ENCODE peak calls at places on chromosomes 1 and 21, in ten cellular contexts. A is stomach, O is HepG2, N is right lobe of liver, Y is HCT116, L is thyroid gland, F is tibial nerve, M is heart left ventricle, X is transverse colon, Z is endothelial cell of umbilical vein. Q is an unnamed sample.

GRCh38 chr1:72178266-72178665 is 104.1 kb downstream of the NEGR1 start:
- DNase-seq in O (no peak), Y (no peak), F (no peak), L (no peak), Z (no peak), X (no peak), A (no peak), M (no peak), N (no peak), Q (no peak)

GRCh38 chr1:209030454-209031167 is 552.9 kb upstream of the CAMK1G start:
- DNase-seq in O (no peak), N (no peak), Y (no peak), L (peak; percentile 58), F (no peak), X (peak; percentile 66), A (no peak), Z (no peak), M (no peak), Q (peak; percentile 83)

GRCh38 chr1:103513720-103514119 is 11.8 kb upstream of the RNPC3 start:
- DNase-seq in A (no peak), M (no peak), F (no peak), X (no peak), O (no peak), N (no peak), Z (no peak), L (no peak), Y (no peak), Q (no peak)

GRCh38 chr1:33641099-33641830 is 168.8 kb downstream of the ZSCAN20 start:
- DNase-seq in O (peak; percentile 13), A (no peak), Z (no peak), X (no peak), M (no peak), Y (peak; percentile 32), F (no peak), L (no peak), N (no peak), Q (peak; percentile 19)

GRCh38 chr1:11925938-11926292 is 312 bp downstream of the KIAA2013 start:
- DNase-seq in F (no peak), Z (no peak), O (no peak), L (no peak), N (peak; percentile 47), Y (no peak), A (no peak), X (no peak), M (no peak), Q (no peak)

GRCh38 chr1:70685300-70686286 is 274.5 kb downstream of the CTH start:
- DNase-seq in A (peak; percentile 69), M (peak; percentile 41), L (peak; percentile 47), X (peak; percentile 51), Y (peak; percentile 41), F (peak; percentile 16), N (peak; percentile 55), Z (peak; percentile 64), O (peak; percentile 68), Q (peak; percentile 81)

GRCh38 chr1:2941907-2942306 is 79.4 kb upstream of the ACTRT2 start:
- DNase-seq in O (no peak), A (no peak), M (no peak), N (peak; percentile 8), X (no peak), Z (no peak), Y (no peak), F (no peak), L (no peak), Q (no peak)

GRCh38 chr1:152907686-152908601 is at the start of gene IVL:
- DNase-seq in Z (no peak), L (no peak), F (no peak), N (no peak), A (no peak), M (no peak), Y (peak; percentile 8), X (no peak), O (no peak), Q (no peak)

GRCh38 chr1:147292012-147292411 is 49.5 kb downstream of the CHD1L start:
- DNase-seq in Y (no peak), X (no peak), A (no peak), F (no peak), Z (no peak), O (no peak), L (no peak), M (no peak), N (no peak), Q (no peak)

GRCh38 chr1:247358920-247359319 is 27.3 kb upstream of the ZNF496 start:
- DNase-seq in N (no peak), M (no peak), X (peak; percentile 15), Z (no peak), F (no peak), O (no peak), A (no peak), Y (no peak), L (no peak), Q (peak; percentile 60)

GRCh38 chr1:247357781-247358211 is 26.1 kb upstream of the ZNF496 start:
- DNase-seq in Y (no peak), M (no peak), O (no peak), N (no peak), F (no peak), Z (no peak), A (no peak), L (peak; percentile 91), X (no peak), Q (no peak)

GRCh38 chr1:247360116-247360898 is 28.6 kb upstream of the ZNF496 start:
- DNase-seq in M (no peak), F (no peak), Y (no peak), Z (no peak), A (no peak), O (no peak), X (no peak), N (no peak), L (no peak), Q (no peak)

GRCh38 chr1:247362074-247362597 is 30.5 kb upstream of the ZNF496 start:
- DNase-seq in A (no peak), N (no peak), Y (no peak), F (no peak), M (no peak), O (no peak), L (no peak), X (no peak), Z (no peak), Q (no peak)

DNA sequence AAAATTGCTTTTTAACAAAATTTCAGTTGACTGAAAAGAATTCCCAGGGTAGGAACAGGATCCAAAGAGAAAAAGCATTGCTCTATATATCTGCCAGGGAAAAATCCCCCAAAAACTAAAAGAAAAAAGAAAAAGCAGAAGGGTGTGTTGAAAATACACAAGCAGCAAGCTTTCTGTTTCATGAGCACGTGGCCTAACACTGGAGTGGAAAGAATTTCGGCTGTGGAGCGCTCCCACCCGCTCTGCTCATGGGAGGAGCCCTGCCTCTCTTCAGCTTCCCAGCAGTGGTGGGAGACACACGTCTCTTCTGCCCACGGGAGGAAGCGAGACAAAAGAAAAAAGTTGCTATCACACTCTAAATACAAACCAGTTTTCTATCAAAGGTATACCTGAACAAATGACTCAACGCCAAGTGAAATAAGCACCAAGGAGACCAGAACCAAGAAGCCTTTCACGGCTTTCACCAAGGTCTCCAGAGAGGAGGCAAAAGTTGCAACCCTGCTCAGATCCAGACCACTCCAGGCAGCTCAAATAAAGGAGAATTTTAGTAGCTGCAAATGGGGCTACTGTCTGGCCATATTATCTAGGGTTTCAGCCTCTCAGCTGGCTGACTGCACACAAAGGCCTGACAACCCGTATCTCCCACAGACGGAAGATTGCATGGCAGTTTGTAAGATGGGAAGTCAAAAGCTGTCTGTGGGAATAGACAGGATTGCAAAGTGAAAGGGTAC is 29.5 kb upstream of the ZNF496 start:
- DNase-seq in Y (no peak), N (peak; percentile 31), M (peak; percentile 71), A (no peak), X (peak; percentile 22), L (peak; percentile 69), F (peak; percentile 41), Z (no peak), O (no peak), Q (no peak)
- H3K27ac ChIP-seq in Y (no peak overlapping the region), N (no peak overlapping the region), M (peak overlapping the region; percentile 73), A (no peak overlapping the region), X (peak overlapping the region; percentile 45), L (peak overlapping the region; percentile 54), F (peak overlapping the region; percentile 87), Z (no peak overlapping the region), O (no peak overlapping the region), Q (no peak overlapping the region)

DNA sequence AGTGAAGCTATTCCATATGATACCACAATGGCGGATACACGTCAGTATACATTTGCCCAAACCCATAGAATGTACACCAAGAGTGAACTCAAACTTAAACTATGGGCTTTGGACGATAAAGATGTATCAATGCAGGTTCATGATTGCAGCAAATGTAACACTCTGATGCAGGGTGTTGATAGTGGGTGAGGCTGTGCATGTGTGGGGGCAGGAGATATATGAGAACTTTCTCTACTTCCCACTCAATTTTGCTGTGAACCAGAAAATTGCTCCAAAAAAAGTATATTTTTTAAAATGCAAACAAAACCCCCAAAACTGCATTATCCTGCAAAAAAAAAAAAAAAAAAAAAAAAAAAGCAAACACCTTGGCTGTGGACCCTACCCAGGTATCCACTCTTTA is 3.4 kb downstream of the ATP1A2 start:
- DNase-seq in N (no peak), Y (no peak), L (no peak), A (no peak), O (no peak), Z (no peak), F (no peak), X (no peak), M (no peak), Q (no peak)
- TF ChIP-seq CTCF in N (no peak), Y (no peak), L (no peak), A (no peak), O (no peak), Z (no peak), F (no peak), X (no peak), M (no peak), Q (no peak)

GRCh38 chr21:44299458-44300261 is at the start of gene PFKL:
- DNase-seq in O (peak; percentile 24), F (peak; percentile 49), Y (no peak), A (peak; percentile 80), Z (peak; percentile 38), X (peak; percentile 83), N (peak; percentile 83), M (peak; percentile 75), L (peak; percentile 91), Q (peak; percentile 77)
- TF ChIP-seq POLR2A in O (no peak), F (no peak), Y (peak; percentile 60), A (no peak), Z (peak; percentile 51), X (peak; percentile 67), N (peak; percentile 41), M (no peak), L (peak; percentile 62), Q (no peak)

GRCh38 chr1:26739251-26739914 is 43.6 kb downstream of the ARID1A start:
- DNase-seq in Z (no peak), X (no peak), Y (no peak), L (no peak), O (no peak), F (no peak), A (no peak), M (no peak), N (no peak), Q (no peak)

GRCh38 chr1:26740023-26740422 is 44.2 kb downstream of the ARID1A start:
- DNase-seq in A (no peak), M (no peak), L (no peak), X (no peak), N (no peak), F (no peak), O (no peak), Y (no peak), Z (no peak), Q (no peak)

GRCh38 chr1:26743426-26744059 is 44.2 kb upstream of the PIGV start:
- DNase-seq in Y (no peak), N (no peak), M (no peak), X (no peak), L (no peak), F (no peak), O (no peak), Z (no peak), A (no peak), Q (no peak)

GRCh38 chr1:26744075-26744958 is 43.4 kb upstream of the PIGV start:
- DNase-seq in N (peak; percentile 59), F (no peak), A (peak; percentile 69), M (peak; percentile 89), Y (peak; percentile 66), Z (peak; percentile 98), O (peak; percentile 37), L (peak; percentile 38), X (peak; percentile 81), Q (peak; percentile 48)

GRCh38 chr1:26740958-26741357 is 45.1 kb downstream of the ARID1A start:
- DNase-seq in X (no peak), M (no peak), A (no peak), O (no peak), Y (no peak), N (no peak), L (no peak), F (no peak), Z (no peak), Q (peak; percentile 24)
- H3K27ac ChIP-seq in X (peak overlapping the region; percentile 26), M (no peak overlapping the region), A (no peak overlapping the region), O (no peak overlapping the region), Y (no peak overlapping the region), N (peak overlapping the region; percentile 60), L (no peak overlapping the region), F (no peak overlapping the region), Z (no peak overlapping the region), Q (peak overlapping the region; percentile 40)

Q was measured in body of pancreas.